ENCODE peak calls at places on chromosomes 11 and 22, in six cellular contexts. F is cerebellum; X is GM23248; V is activated CD8-positive, alpha-beta memory T cell treated with anti-CD3 and anti-CD28 coated beads for 24 hours; Z is fibroblast of gingiva; J is stimulated activated CD8-positive, alpha-beta memory T cell treated with anti-CD3 and anti-CD28 coated beads, Interleukin-15, amount 100 ng/mL, for 1 hour. N is an unnamed sample.

GRCh38 chr11:114229062-114229450 is 67.1 kb upstream of the NNMT start:
- DNase-seq in F (peak; percentile 38), X (peak; percentile 6), V (no peak), Z (no peak), J (no peak), N (no peak)

GRCh38 chr11:45159781-45160365 is 13.4 kb downstream of the PRDM11 start:
- DNase-seq in F (no peak), X (no peak), V (no peak), Z (no peak), J (no peak), N (peak; percentile 67)

GRCh38 chr11:71934213-71934612 is 5.4 kb downstream of the RNF121 start:
- DNase-seq in F (no peak), X (no peak), V (no peak), Z (no peak), J (no peak), N (no peak)

GRCh38 chr11:5102246-5102645 is 32.9 kb downstream of the OR52E1 start:
- DNase-seq in F (no peak), X (no peak), V (no peak), Z (no peak), J (no peak), N (no peak)

GRCh38 chr11:124174001-124174400 is 9.1 kb upstream of the OR10D3 start:
- DNase-seq in F (no peak), X (peak; percentile 77), V (no peak), Z (peak; percentile 77), J (no peak), N (peak; percentile 60)

GRCh38 chr22:29314537-29315285 is 786 bp downstream of the RASL10A start:
- DNase-seq in F (no peak), X (peak; percentile 36), V (no peak), Z (no peak), J (no peak), N (peak; percentile 85)

GRCh38 chr22:39343259-39344045 is 6.3 kb upstream of the SYNGR1 start:
- DNase-seq in F (peak; percentile 88), X (peak; percentile 77), V (peak; percentile 76), Z (peak; percentile 43), J (peak; percentile 25), N (peak; percentile 95)

GRCh38 chr11:77411717-77412441 is 62.0 kb downstream of the PAK1 start:
- DNase-seq in F (peak; percentile 87), X (peak; percentile 95), V (peak; percentile 88), Z (peak; percentile 84), J (peak; percentile 47), N (peak; percentile 88)

GRCh38 chr22:36104988-36105387 is 55.6 kb downstream of the APOL3 start:
- DNase-seq in F (no peak), X (peak; percentile 37), V (no peak), Z (no peak), J (no peak), N (peak; percentile 45)

GRCh38 chr22:28791841-28792490 is 8.4 kb downstream of the XBP1 start:
- DNase-seq in F (no peak), X (no peak), V (no peak), Z (no peak), J (no peak), N (no peak)

N was measured in osteoblast.